ENCODE peak calls at places on chromosomes 1 and 21, in four cellular contexts. Y is K562, K is H1, R is HepG2. G is an unnamed sample.

GRCh38 chr1:182674346-182675246 is 9.8 kb downstream of the RGS8 start:
- DNase-seq in Y (no peak), K (no peak), R (no peak), G (no peak)

GRCh38 chr1:205449750-205450443 is 5.9 kb downstream of the BLACAT1 start:
- DNase-seq in Y (peak; percentile 96), K (no peak), R (peak; percentile 99), G (no peak)

GRCh38 chr21:32463367-32463766 is 50.9 kb downstream of the EVA1C start:
- DNase-seq in Y (no peak), K (no peak), R (no peak), G (no peak)

GRCh38 chr1:16122916-16123315 is 33.0 kb downstream of the EPHA2 start:
- DNase-seq in Y (no peak), K (no peak), R (no peak), G (peak; percentile 20)

GRCh38 chr21:15221799-15222386 is 157.1 kb upstream of the NRIP1 start:
- DNase-seq in Y (no peak), K (peak; percentile 77), R (peak; percentile 92), G (no peak)

GRCh38 chr1:178898401-178898800 is 27.5 kb upstream of the ANGPTL1 start:
- DNase-seq in Y (no peak), K (no peak), R (no peak), G (no peak)

GRCh38 chr1:93980320-93980744 is 71.1 kb upstream of the GCLM start:
- DNase-seq in Y (peak; percentile 15), K (no peak), R (peak; percentile 58), G (no peak)

GRCh38 chr1:226736001-226736907 is 2.8 kb downstream of the ITPKB start:
- DNase-seq in Y (no peak), K (no peak), R (no peak), G (no peak)

GRCh38 chr1:12480748-12481362 is 137.2 kb downstream of the DHRS3 start:
- DNase-seq in Y (no peak), K (no peak), R (no peak), G (no peak)

GRCh38 chr1:41455479-41456271 is 28.8 kb downstream of the EDN2 start:
- DNase-seq in Y (no peak), K (no peak), R (no peak), G (no peak)

GRCh38 chr1:19990703-19991102 is 11.3 kb upstream of the PLA2G2A start:
- DNase-seq in Y (no peak), K (no peak), R (no peak), G (no peak)

GRCh38 chr21:43210454-43211084 is 41.8 kb downstream of the CRYAA start:
- DNase-seq in Y (no peak), K (no peak), R (no peak), G (no peak)

GRCh38 chr1:98749152-98749756 is 87.7 kb downstream of the SNX7 start:
- DNase-seq in Y (no peak), K (no peak), R (no peak), G (no peak)

GRCh38 chr1:184222561-184223157 is 164.2 kb upstream of the C1orf21 start:
- DNase-seq in Y (peak; percentile 71), K (no peak), R (peak; percentile 25), G (peak; percentile 11)

GRCh38 chr1:209080170-209080781 is 503.2 kb upstream of the CAMK1G start:
- DNase-seq in Y (no peak), K (no peak), R (no peak), G (no peak)

GRCh38 chr1:47776554-47777156 is 220.5 kb downstream of the TRABD2B start:
- DNase-seq in Y (no peak), K (no peak), R (no peak), G (no peak)

GRCh38 chr1:65170511-65171142 is 22.6 kb downstream of the AK4 start:
- DNase-seq in Y (no peak), K (no peak), R (no peak), G (no peak)

GRCh38 chr1:235831148-235831547 is 35.6 kb downstream of the LYST start:
- DNase-seq in Y (no peak), K (no peak), R (no peak), G (peak; percentile 35)

GRCh38 chr1:229693124-229693523 is 67.1 kb downstream of the URB2 start:
- DNase-seq in Y (no peak), K (no peak), R (no peak), G (no peak)

GRCh38 chr21:38488640-38489282 is 9.5 kb downstream of the ERG start:
- DNase-seq in Y (no peak), K (no peak), R (no peak), G (no peak)

GRCh38 chr1:38029081-38029681 is 16.6 kb downstream of the UTP11 start:
- DNase-seq in Y (peak; percentile 58), K (no peak), R (no peak), G (no peak)

GRCh38 chr1:19395678-19396192 is 83.6 kb downstream of the SLC66A1 start:
- DNase-seq in Y (no peak), K (no peak), R (no peak), G (no peak)

GRCh38 chr21:15058718-15059316 is 6.0 kb downstream of the NRIP1 start:
- DNase-seq in Y (peak; percentile 25), K (no peak), R (no peak), G (no peak)

GRCh38 chr1:185110145-185110544 is 46.6 kb downstream of the TRMT1L start:
- DNase-seq in Y (no peak), K (no peak), R (no peak), G (no peak)

GRCh38 chr1:6294868-6295556 is 34.1 kb upstream of the GPR153 start:
- DNase-seq in Y (no peak), K (no peak), R (peak; percentile 43), G (no peak)

GRCh38 chr1:106564192-106564591 is 492.3 kb upstream of the PRMT6 start:
- DNase-seq in Y (no peak), K (no peak), R (no peak), G (no peak)

GRCh38 chr1:64505232-64505943 is 35.5 kb downstream of the CACHD1 start:
- DNase-seq in Y (peak; percentile 87), K (no peak), R (no peak), G (no peak)

GRCh38 chr1:74771913-74772515 is 39.1 kb downstream of the TYW3 start:
- DNase-seq in Y (peak; percentile 26), K (no peak), R (peak; percentile 51), G (peak; percentile 8)

GRCh38 chr1:30887485-30888315 is 20.9 kb downstream of the SDC3 start:
- DNase-seq in Y (no peak), K (no peak), R (no peak), G (no peak)

GRCh38 chr1:184143449-184143848 is 91.9 kb downstream of the TSEN15 start:
- DNase-seq in Y (no peak), K (no peak), R (no peak), G (no peak)

GRCh38 chr1:6181347-6181770 is 1.2 kb upstream of the CHD5 start:
- DNase-seq in Y (no peak), K (no peak), R (no peak), G (no peak)

GRCh38 chr1:183952101-183952500 is 85.4 kb downstream of the COLGALT2 start:
- DNase-seq in Y (no peak), K (no peak), R (no peak), G (no peak)

GRCh38 chr1:30511563-30512252 is 211.7 kb downstream of the MATN1 start:
- DNase-seq in Y (no peak), K (no peak), R (no peak), G (no peak)

GRCh38 chr1:20361805-20362381 is 71.2 kb downstream of the VWA5B1 start:
- DNase-seq in Y (peak; percentile 81), K (peak; percentile 54), R (peak; percentile 13), G (no peak)

GRCh38 chr1:174874337-174875053 is 125.3 kb upstream of the CACYBP start:
- DNase-seq in Y (no peak), K (no peak), R (no peak), G (peak; percentile 40)

GRCh38 chr1:227318852-227319607 is 738 bp upstream of the CDC42BPA start:
- DNase-seq in Y (peak; percentile 28), K (peak; percentile 54), R (peak; percentile 45), G (no peak)

GRCh38 chr1:54125671-54126070 is 27.1 kb downstream of the CDCP2 start:
- DNase-seq in Y (no peak), K (no peak), R (peak; percentile 32), G (no peak)

DNA sequence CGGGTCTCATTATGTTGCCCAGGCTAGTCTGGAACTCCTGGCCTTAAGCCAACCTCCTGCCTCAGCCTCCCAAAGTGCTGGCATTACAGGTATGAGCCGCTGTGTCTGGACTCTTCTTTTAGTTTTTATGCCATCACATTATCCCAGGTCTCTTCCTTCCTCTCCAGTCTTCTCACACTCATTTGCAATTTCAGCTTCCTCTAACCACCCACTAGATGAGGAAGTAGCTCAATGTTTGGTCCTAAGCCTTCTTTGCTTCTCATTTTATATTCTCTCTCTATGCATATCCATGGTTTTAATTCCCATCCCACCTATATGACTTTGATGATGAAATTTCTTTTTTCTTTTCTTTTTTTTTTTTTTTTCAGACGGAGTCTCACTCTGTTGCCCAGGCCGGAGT is 3.1 kb upstream of the ZBTB8A start:
- DNase-seq in Y (no peak), K (no peak), R (no peak), G (no peak)
- TF ChIP-seq CBX5 in Y (no peak), K (no peak), R (no peak), G (no peak)

DNA sequence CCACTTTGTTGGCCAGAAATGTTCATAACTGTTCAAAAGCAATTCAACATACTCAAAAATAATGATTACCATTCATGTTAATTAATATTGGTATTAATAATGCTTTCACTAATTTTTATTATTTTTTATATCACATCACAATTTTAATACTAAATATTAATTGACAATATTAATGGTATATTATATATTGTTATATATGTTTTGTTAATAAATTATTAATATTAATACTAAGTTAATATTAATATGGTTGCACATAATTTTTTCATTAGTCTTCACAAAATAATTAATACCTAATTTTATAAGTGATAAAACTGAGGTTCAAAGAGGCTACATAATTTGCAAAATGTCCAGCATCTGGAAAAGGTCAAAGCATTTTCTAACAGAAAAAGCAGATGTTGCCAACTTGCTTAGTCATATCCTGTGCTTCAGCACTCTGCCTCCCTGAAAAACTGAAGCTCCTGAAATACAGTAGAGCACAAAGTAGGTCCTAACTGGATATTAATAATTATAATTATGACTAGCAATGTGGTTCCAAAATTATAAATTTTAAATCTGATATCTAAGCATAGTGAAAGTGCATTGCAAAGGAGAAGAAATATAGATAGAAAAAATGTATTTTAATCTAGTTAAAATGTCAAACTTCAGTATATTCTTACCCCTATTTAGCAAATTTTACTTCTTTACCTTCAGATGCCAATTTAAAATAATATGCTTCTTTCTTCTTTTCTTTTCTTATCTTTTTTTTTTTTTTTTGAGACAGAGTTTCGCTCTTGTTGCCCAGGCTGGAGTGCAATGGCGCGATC is 123.2 kb upstream of the TNFSF4 start:
- DNase-seq in Y (peak; percentile 27), K (no peak), R (no peak), G (no peak)
- TF ChIP-seq CBX5 in Y (no peak), K (no peak), R (no peak), G (no peak)

GRCh38 chr1:90175490-90176157 is 180.7 kb downstream of the ZNF326 start:
- DNase-seq in Y (no peak), K (no peak), R (no peak), G (no peak)

GRCh38 chr1:90174246-90174645 is 179.3 kb downstream of the ZNF326 start:
- DNase-seq in Y (no peak), K (no peak), R (no peak), G (no peak)

GRCh38 chr1:90176530-90176929 is 181.6 kb downstream of the ZNF326 start:
- DNase-seq in Y (no peak), K (no peak), R (no peak), G (no peak)
- TF ChIP-seq CBX5 in Y (no peak), K (no peak), R (no peak), G (no peak)

DNA sequence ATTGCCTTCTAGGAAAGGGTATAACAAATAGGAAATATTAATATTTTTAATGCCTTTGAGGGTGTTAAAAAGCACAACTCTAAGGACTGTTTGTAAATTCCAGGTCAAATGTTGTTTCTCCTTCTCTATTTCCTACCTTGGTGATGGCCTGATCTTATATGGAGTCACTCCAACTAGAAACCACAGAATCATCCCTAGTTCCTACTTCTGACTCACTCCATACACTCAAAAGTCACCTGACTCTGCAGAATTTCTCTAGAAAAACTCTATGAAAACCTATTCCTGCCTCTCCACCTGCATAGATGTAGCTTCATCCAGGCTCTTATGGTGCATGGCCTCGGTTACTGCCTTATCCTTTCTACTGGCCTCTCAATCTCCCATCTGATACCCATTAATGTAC is 14.5 kb downstream of the RGS4 start:
- DNase-seq in Y (no peak), K (no peak), R (no peak), G (no peak)
- TF ChIP-seq CBX5 in Y (no peak), K (no peak), R (no peak), G (no peak)

G was measured in GM12878.